ENCODE peak calls at places on chromosomes 3 and 15, in seven cellular contexts. A is activated naive CD4-positive, alpha-beta T cell treated with Interleukin-2 at 50 U/mL for 16 hours; U is body of pancreas; I is OCI-LY7; J is HepG2; Y is dermis microvascular lymphatic vessel endothelial cell; E is effector memory CD8-positive, alpha-beta T cell. T is an unnamed sample.

GRCh38 chr15:52258461-52258860 is 37.1 kb downstream of the MYO5C start:
- DNase-seq in A (no peak), U (no peak), I (no peak), J (no peak), Y (no peak), E (no peak), T (no peak)

GRCh38 chr3:187571701-187572100 is 98.5 kb downstream of the SST start:
- DNase-seq in A (no peak), U (no peak), I (no peak), J (no peak), Y (no peak), E (no peak), T (no peak)

GRCh38 chr3:71919572-71919971 is 134.6 kb upstream of the PROK2 start:
- DNase-seq in A (no peak), U (no peak), I (no peak), J (no peak), Y (no peak), E (no peak), T (no peak)

GRCh38 chr3:39705351-39705900 is 104.0 kb upstream of the MYRIP start:
- DNase-seq in A (no peak), U (no peak), I (no peak), J (no peak), Y (peak; percentile 34), E (no peak), T (no peak)

GRCh38 chr15:79736435-79737000 is 160.3 kb downstream of the MTHFS start:
- DNase-seq in A (no peak), U (no peak), I (no peak), J (no peak), Y (no peak), E (no peak), T (peak; percentile 21)

GRCh38 chr3:102059145-102059943 is 210.0 kb downstream of the NFKBIZ start:
- DNase-seq in A (no peak), U (no peak), I (peak; percentile 24), J (no peak), Y (no peak), E (no peak), T (no peak)

GRCh38 chr15:87369269-87369668 is 887.3 kb downstream of the NTRK3 start:
- DNase-seq in A (no peak), U (no peak), I (no peak), J (no peak), Y (no peak), E (no peak), T (no peak)

GRCh38 chr3:77460326-77460725 is 420.4 kb downstream of the ROBO2 start:
- DNase-seq in A (no peak), U (no peak), I (no peak), J (no peak), Y (no peak), E (no peak), T (no peak)

GRCh38 chr3:195094211-195094921 is 176.6 kb downstream of the XXYLT1 start:
- DNase-seq in A (no peak), U (no peak), I (peak; percentile 44), J (no peak), Y (no peak), E (no peak), T (no peak)

GRCh38 chr3:4809970-4810369 is 169.3 kb upstream of the BHLHE40 start:
- DNase-seq in A (no peak), U (no peak), I (no peak), J (no peak), Y (no peak), E (no peak), T (no peak)

GRCh38 chr3:183498634-183499033 is 56.9 kb downstream of the KLHL6 start:
- DNase-seq in A (no peak), U (no peak), I (no peak), J (peak; percentile 16), Y (no peak), E (no peak), T (no peak)

GRCh38 chr15:39376371-39376909 is 204.4 kb upstream of the THBS1 start:
- DNase-seq in A (no peak), U (no peak), I (no peak), J (no peak), Y (no peak), E (no peak), T (no peak)

GRCh38 chr15:75082689-75083088 is 59.3 kb downstream of the PPCDC start:
- DNase-seq in A (no peak), U (no peak), I (no peak), J (no peak), Y (no peak), E (no peak), T (no peak)

GRCh38 chr3:197833930-197834715 is 43.1 kb downstream of the LRCH3 start:
- DNase-seq in A (no peak), U (no peak), I (no peak), J (no peak), Y (no peak), E (no peak), T (no peak)

GRCh38 chr3:35944915-35945710 is 305.8 kb downstream of the ARPP21 start:
- DNase-seq in A (no peak), U (no peak), I (no peak), J (no peak), Y (peak; percentile 56), E (no peak), T (no peak)

GRCh38 chr3:117699058-117699457 is 989.5 kb downstream of the TUSC7 start:
- DNase-seq in A (no peak), U (no peak), I (no peak), J (no peak), Y (no peak), E (no peak), T (no peak)

GRCh38 chr3:46527239-46527638 is 29.5 kb downstream of the RTP3 start:
- DNase-seq in A (no peak), U (no peak), I (no peak), J (no peak), Y (no peak), E (no peak), T (no peak)

GRCh38 chr15:101434032-101434920 is 55.2 kb downstream of the PCSK6 start:
- DNase-seq in A (no peak), U (no peak), I (no peak), J (peak; percentile 39), Y (no peak), E (no peak), T (no peak)

GRCh38 chr15:81792646-81793045 is 253.2 kb downstream of the MEX3B start:
- DNase-seq in A (no peak), U (no peak), I (no peak), J (no peak), Y (no peak), E (no peak), T (no peak)

GRCh38 chr3:185508330-185508729 is 9.5 kb upstream of the TMEM41A start:
- DNase-seq in A (no peak), U (no peak), I (no peak), J (no peak), Y (no peak), E (no peak), T (no peak)

GRCh38 chr3:48930590-48930989 is 11.9 kb downstream of the ARIH2 start:
- DNase-seq in A (no peak), U (no peak), I (no peak), J (no peak), Y (no peak), E (no peak), T (no peak)

GRCh38 chr15:62853833-62854210 is 188.7 kb upstream of the TPM1 start:
- DNase-seq in A (no peak), U (no peak), I (no peak), J (peak; percentile 12), Y (no peak), E (no peak), T (no peak)